ENCODE peak calls at places on chromosome 21, in five cellular contexts. J is cardiac muscle cell, P is kidney, L is foreskin fibroblast, B is left ventricle myocardium superior. N is an unnamed sample.

GRCh38 chr21:33059319-33059894 is 10.5 kb upstream of the OLIG1 start:
- DNase-seq in L (no peak), P (no peak), J (no peak), B (no peak), N (peak)

GRCh38 chr21:42317826-42318746 is 2.9 kb upstream of the TFF3 start:
- DNase-seq in B (no peak), J (no peak), L (no peak), P (peak), N (no peak)

GRCh38 chr21:41851090-41851790 is 27.9 kb downstream of the PRDM15 start:
- DNase-seq in J (peak), P (peak), B (peak), L (no peak), N (no peak)

GRCh38 chr21:44955141-44955802 is 15.4 kb downstream of the SLX9 start:
- DNase-seq in J (no peak), L (no peak), P (peak), B (peak), N (no peak)

GRCh38 chr21:45103966-45104520 is 29.7 kb downstream of the ADARB1 start:
- DNase-seq in P (no peak), J (no peak), L (no peak), B (no peak), N (no peak)

GRCh38 chr21:46661211-46661625 is 25.7 kb downstream of the PRMT2 start:
- DNase-seq in J (peak), L (peak), B (peak), P (peak), N (peak)

GRCh38 chr21:37642493-37642892 is 273.8 kb downstream of the KCNJ6 start:
- DNase-seq in P (no peak), L (no peak), B (no peak), J (peak), N (no peak)

GRCh38 chr21:43866233-43866632 is 1.2 kb downstream of the AGPAT3 start:
- DNase-seq in J (peak), L (peak), P (no peak), B (peak), N (peak)

GRCh38 chr21:26881504-26882228 is 36.5 kb upstream of the ADAMTS1 start:
- DNase-seq in J (peak), P (no peak), B (no peak), L (no peak), N (no peak)

GRCh38 chr21:38985423-38986378 is 180.0 kb downstream of the ETS2 start:
- DNase-seq in B (peak), L (peak), J (no peak), P (peak), N (peak)

GRCh38 chr21:42314616-42315295 is 453 bp downstream of the TFF3 start:
- DNase-seq in B (no peak), P (no peak), J (no peak), L (no peak), N (no peak)

GRCh38 chr21:43267391-43268085 is 98.7 kb downstream of the CRYAA start:
- DNase-seq in L (no peak), P (peak), B (peak), J (no peak), N (no peak)

GRCh38 chr21:45351526-45352275 is 53.3 kb upstream of the COL18A1 start:
- DNase-seq in J (no peak), B (no peak), L (no peak), P (peak), N (no peak)

GRCh38 chr21:37631319-37632117 is 264.9 kb downstream of the DYRK1A start:
- DNase-seq in J (no peak), P (peak), L (no peak), B (no peak), N (no peak)

GRCh38 chr21:46109251-46110221 is 11.6 kb downstream of the COL6A2 start:
- DNase-seq in J (no peak), L (no peak), P (peak), B (peak), N (no peak)

GRCh38 chr21:46189213-46189958 is 5.1 kb upstream of the SPATC1L start:
- DNase-seq in P (no peak), L (peak), B (no peak), J (no peak), N (no peak)

N was measured in tibial nerve.